ENCODE peak calls at places on chromosomes 16 and 17, in four cellular contexts. One of them, this sample, is unnamed. For H3K36me3, the result is how much of the 10 kb centered on the place peaks cover.

GRCh38 chr16:66480265-66481080 is 53.4 kb downstream of the BEAN1 start:
- DNase-seq in suprapubic skin: peak
- DNase-seq in breast epithelium: no peak
- DNase-seq in uterus: no peak
- DNase-seq in this sample: peak

GRCh38 chr17:79913451-79913850 is 74.2 kb upstream of the CBX4 start:
- DNase-seq in uterus: no peak
- DNase-seq in suprapubic skin: no peak
- DNase-seq in breast epithelium: no peak
- DNase-seq in this sample: no peak

GRCh38 chr16:83781-84615 is 6.0 kb downstream of the MPG start:
- DNase-seq in uterus: no peak
- DNase-seq in suprapubic skin: no peak
- DNase-seq in breast epithelium: no peak
- DNase-seq in this sample: peak

GRCh38 chr17:75430159-75430748 is 24.8 kb upstream of the GRB2 start:
- DNase-seq in suprapubic skin: no peak
- DNase-seq in uterus: no peak
- DNase-seq in breast epithelium: no peak
- DNase-seq in this sample: peak

GRCh38 chr17:60372790-60373483 is 19.0 kb downstream of the USP32 start:
- DNase-seq in suprapubic skin: no peak
- DNase-seq in breast epithelium: no peak
- DNase-seq in uterus: no peak
- DNase-seq in this sample: no peak

GRCh38 chr16:70574595-70575271 is 51.1 kb downstream of the SF3B3 start:
- DNase-seq in suprapubic skin: no peak
- DNase-seq in breast epithelium: no peak
- DNase-seq in uterus: no peak
- DNase-seq in this sample: peak

GRCh38 chr17:80539022-80539421 is 5.6 kb upstream of the RPTOR start:
- DNase-seq in suprapubic skin: no peak
- DNase-seq in uterus: no peak
- DNase-seq in breast epithelium: no peak
- DNase-seq in this sample: no peak

GRCh38 chr17:80921159-80921558 is 70.5 kb upstream of the CHMP6 start:
- DNase-seq in breast epithelium: no peak
- DNase-seq in suprapubic skin: no peak
- DNase-seq in uterus: peak
- DNase-seq in this sample: no peak

GRCh38 chr16:50146479-50147435 is 6.3 kb upstream of the TENT4B start:
- DNase-seq in breast epithelium: no peak
- DNase-seq in uterus: no peak
- DNase-seq in suprapubic skin: no peak
- DNase-seq in this sample: no peak

GRCh38 chr16:22323173-22323997 is 26.2 kb downstream of the POLR3E start:
- DNase-seq in breast epithelium: no peak
- DNase-seq in suprapubic skin: no peak
- DNase-seq in uterus: no peak
- DNase-seq in this sample: no peak

GRCh38 chr16:14289692-14290340 is 218.7 kb downstream of the MRTFB start:
- DNase-seq in suprapubic skin: no peak
- DNase-seq in uterus: no peak
- DNase-seq in breast epithelium: no peak
- DNase-seq in this sample: no peak

GRCh38 chr16:7997966-7998365 is 592.3 kb downstream of the TMEM114 start:
- DNase-seq in uterus: no peak
- DNase-seq in breast epithelium: no peak
- DNase-seq in suprapubic skin: no peak
- DNase-seq in this sample: no peak

GRCh38 chr16:15976929-15977637 is 27.7 kb downstream of the ABCC1 start:
- DNase-seq in uterus: no peak
- DNase-seq in breast epithelium: no peak
- DNase-seq in suprapubic skin: peak
- DNase-seq in this sample: no peak

GRCh38 chr16:66521951-66522771 is 27.8 kb downstream of the TK2 start:
- DNase-seq in uterus: no peak
- DNase-seq in suprapubic skin: no peak
- DNase-seq in breast epithelium: peak
- DNase-seq in this sample: peak

GRCh38 chr16:53085539-53086450 is 31.0 kb downstream of the CHD9 start:
- DNase-seq in breast epithelium: no peak
- DNase-seq in uterus: peak
- DNase-seq in suprapubic skin: no peak
- DNase-seq in this sample: no peak

GRCh38 chr16:1825864-1826690 is 548 bp downstream of the HAGH start:
- DNase-seq in breast epithelium: no peak
- DNase-seq in suprapubic skin: no peak
- DNase-seq in uterus: no peak
- DNase-seq in this sample: peak

GRCh38 chr17:47879028-47879585 is 16.9 kb upstream of the SP2 start:
- DNase-seq in uterus: no peak
- DNase-seq in breast epithelium: no peak
- DNase-seq in suprapubic skin: no peak
- DNase-seq in this sample: no peak

GRCh38 chr17:66340720-66341119 is 38.3 kb downstream of the PRKCA start:
- DNase-seq in uterus: no peak
- DNase-seq in breast epithelium: no peak
- DNase-seq in suprapubic skin: no peak
- DNase-seq in this sample: no peak

GRCh38 chr17:46194393-46195216 is 1.4 kb upstream of the KANSL1 start:
- DNase-seq in breast epithelium: no peak
- DNase-seq in uterus: no peak
- DNase-seq in suprapubic skin: no peak
- DNase-seq in this sample: no peak

DNA sequence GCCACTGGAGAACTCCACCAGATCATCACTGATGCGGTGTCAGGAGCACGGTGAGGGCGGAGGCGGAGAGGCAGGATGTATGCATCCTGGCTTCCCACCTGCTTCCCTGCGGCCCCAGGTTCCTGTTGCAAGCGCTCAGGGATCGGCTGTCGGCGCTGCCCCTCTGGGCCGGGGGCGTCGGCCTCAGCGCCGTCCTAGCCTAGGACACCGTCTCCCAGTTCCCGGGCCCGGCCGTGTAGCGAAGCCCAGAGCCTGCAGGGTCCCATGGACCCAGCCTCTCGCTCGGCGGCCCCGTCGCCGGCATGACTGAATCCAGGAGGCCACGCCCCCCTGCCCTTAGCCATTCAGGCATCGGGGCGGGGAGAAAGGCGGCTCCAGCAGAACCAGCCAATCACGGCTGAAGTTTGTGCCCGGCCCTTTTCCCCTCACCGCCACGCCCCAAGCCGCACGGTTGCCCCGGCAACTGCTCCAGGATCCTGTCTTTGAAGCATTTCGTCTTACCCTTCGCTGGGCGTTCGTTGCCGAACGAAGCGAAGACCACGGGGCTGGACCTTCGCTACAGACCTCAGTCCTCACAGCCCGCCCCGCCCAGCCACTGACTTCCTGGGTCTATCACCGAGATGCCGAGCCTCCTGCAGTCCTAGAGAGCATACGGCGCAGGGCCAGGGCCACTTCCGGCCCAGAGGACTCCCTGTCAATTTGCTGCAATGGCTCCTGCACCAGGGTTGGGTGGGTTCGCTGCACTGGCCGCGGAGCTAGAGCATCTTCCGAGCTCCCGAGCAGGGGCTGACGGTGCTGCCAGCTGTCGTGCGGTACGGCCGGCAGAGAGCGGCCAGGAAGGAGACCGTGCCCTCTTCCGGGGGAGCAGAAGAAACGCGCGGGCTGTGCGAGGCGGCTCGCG is 10.6 kb upstream of the ZNF213 start:
- DNase-seq in suprapubic skin: peak
- DNase-seq in uterus: peak
- DNase-seq in breast epithelium: peak
- DNase-seq in this sample: peak
- TF ChIP-seq POLR2A in suprapubic skin: no peak
- TF ChIP-seq POLR2A in uterus: peak
- TF ChIP-seq POLR2A in breast epithelium: no peak
- TF ChIP-seq POLR2A in this sample: peak

DNA sequence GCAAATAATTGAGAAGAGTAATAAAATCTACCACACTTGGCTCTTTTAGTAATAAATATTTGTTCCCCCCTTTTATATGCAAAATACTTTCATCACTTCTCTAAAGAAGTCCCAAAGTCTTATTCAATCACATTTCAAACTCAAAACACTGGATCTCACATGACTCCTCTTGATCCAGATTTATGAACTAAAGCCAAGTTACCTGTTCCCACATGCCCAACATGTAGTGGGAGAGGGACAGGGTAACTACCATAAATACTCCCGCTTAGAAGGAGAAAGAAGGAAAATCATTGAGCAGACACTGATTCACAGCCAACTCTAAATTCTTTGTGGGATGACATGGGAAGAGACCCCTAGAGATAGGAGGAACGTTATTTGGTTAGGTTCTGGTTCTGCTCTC is 64.9 kb upstream of the PMFBP1 start:
- DNase-seq in suprapubic skin: no peak
- DNase-seq in uterus: no peak
- DNase-seq in breast epithelium: no peak
- DNase-seq in this sample: no peak
- TF ChIP-seq CTCF in suprapubic skin: no peak
- TF ChIP-seq CTCF in uterus: no peak
- TF ChIP-seq CTCF in breast epithelium: no peak
- TF ChIP-seq CTCF in this sample: no peak

GRCh38 chr17:8890671-8891070 is 23.2 kb upstream of the PIK3R6 start:
- DNase-seq in uterus: no peak
- DNase-seq in breast epithelium: no peak
- DNase-seq in suprapubic skin: no peak
- DNase-seq in this sample: no peak
- H3K36me3 ChIP-seq in uterus: under half
- H3K36me3 ChIP-seq in breast epithelium: under half
- H3K36me3 ChIP-seq in suprapubic skin: under half
- H3K36me3 ChIP-seq in this sample: under half

DNA sequence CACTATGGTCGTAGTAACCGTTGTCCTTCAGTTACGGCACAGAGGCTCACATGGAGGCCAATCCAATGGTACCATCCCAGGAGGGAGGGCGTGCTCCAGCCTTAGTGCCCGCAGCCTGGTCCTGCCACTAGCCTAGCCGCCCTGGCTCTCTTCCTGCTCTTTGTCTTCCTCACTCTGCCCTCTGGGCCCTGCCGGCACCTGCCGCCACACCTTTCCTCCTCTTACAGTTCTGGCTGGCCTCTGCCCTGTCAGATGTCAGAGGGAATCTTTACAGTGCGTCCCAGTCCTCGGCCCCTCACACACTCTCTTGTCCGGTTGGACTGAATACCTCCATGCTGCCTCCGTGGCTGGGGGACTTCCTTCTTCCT is 23.4 kb downstream of the GINS2 start:
- DNase-seq in uterus: no peak
- DNase-seq in suprapubic skin: no peak
- DNase-seq in breast epithelium: no peak
- DNase-seq in this sample: no peak
- TF ChIP-seq POLR2A in uterus: no peak
- TF ChIP-seq POLR2A in suprapubic skin: no peak
- TF ChIP-seq POLR2A in breast epithelium: no peak
- TF ChIP-seq POLR2A in this sample: no peak

This sample was measured in Peyer's patch.